ENCODE peak calls at places on chromosomes 13 and 19, in five cellular contexts. B is body of pancreas, M is HCT116, K is heart left ventricle, U is esophagus squamous epithelium. E is an unnamed sample.

GRCh38 chr13:49441846-49442245 is 2.0 kb downstream of the CAB39L start:
- DNase-seq in U (no peak), M (no peak), B (no peak), K (no peak), E (no peak)

GRCh38 chr19:6161271-6161850 is 25.9 kb downstream of the ACSBG2 start:
- DNase-seq in K (peak; percentile 48), M (peak; percentile 98), B (no peak), U (no peak), E (peak; percentile 66)

GRCh38 chr13:55244991-55245644 is 1895.6 kb upstream of the PRR20A start:
- DNase-seq in K (no peak), U (no peak), M (no peak), B (peak; percentile 12), E (peak; percentile 74)

GRCh38 chr19:32453736-32454135 is 48.2 kb downstream of the DPY19L3 start:
- DNase-seq in M (no peak), K (no peak), U (no peak), B (no peak), E (no peak)

GRCh38 chr19:56538761-56539263 is at the start of gene ZFP28:
- DNase-seq in U (peak; percentile 47), K (peak; percentile 92), M (no peak), B (no peak), E (no peak)

GRCh38 chr13:33260168-33261098 is 25.1 kb downstream of the STARD13 start:
- DNase-seq in B (peak; percentile 46), U (no peak), M (peak; percentile 8), K (peak; percentile 43), E (no peak)

GRCh38 chr19:29245221-29245620 is 32.3 kb upstream of the UQCRFS1 start:
- DNase-seq in K (no peak), M (no peak), B (no peak), U (no peak), E (no peak)

GRCh38 chr13:106187092-106187491 is 348.4 kb downstream of the EFNB2 start:
- DNase-seq in K (no peak), U (no peak), M (no peak), B (no peak), E (no peak)

GRCh38 chr13:27450921-27451461 is 627 bp upstream of the MTIF3 start:
- DNase-seq in K (peak; percentile 51), U (no peak), B (peak; percentile 51), M (peak; percentile 55), E (peak; percentile 45)

GRCh38 chr13:22316494-22317025 is 645.7 kb downstream of the FGF9 start:
- DNase-seq in B (no peak), M (no peak), U (no peak), K (no peak), E (peak; percentile 33)

GRCh38 chr13:20125129-20125782 is 35.6 kb downstream of the GJA3 start:
- DNase-seq in M (no peak), U (no peak), K (no peak), B (no peak), E (no peak)

GRCh38 chr19:34461375-34462100 is 20.0 kb upstream of the WTIP start:
- DNase-seq in M (no peak), B (no peak), U (no peak), K (no peak), E (no peak)

GRCh38 chr13:69243366-69243765 is 864.3 kb upstream of the ATXN8OS start:
- DNase-seq in K (no peak), U (no peak), B (no peak), M (no peak), E (no peak)

GRCh38 chr19:32675720-32676185 is at the start of gene RGS9BP:
- DNase-seq in B (peak; percentile 75), U (no peak), M (no peak), K (peak; percentile 93), E (peak; percentile 77)

GRCh38 chr13:41645313-41645712 is 188.0 kb downstream of the RGCC start:
- DNase-seq in U (no peak), K (no peak), M (no peak), B (peak; percentile 41), E (no peak)

GRCh38 chr13:23921451-23921888 is 24.2 kb upstream of the C1QTNF9B start:
- DNase-seq in B (no peak), K (no peak), U (no peak), M (peak; percentile 23), E (peak; percentile 57)

GRCh38 chr13:24013189-24013588 is 115.9 kb upstream of the C1QTNF9B start:
- DNase-seq in B (no peak), K (no peak), M (no peak), U (no peak), E (no peak)

GRCh38 chr13:25171517-25172302 is at the start of gene AMER2:
- DNase-seq in U (no peak), K (no peak), B (peak; percentile 75), M (no peak), E (no peak)

GRCh38 chr13:64551755-64552154 is 2678.4 kb downstream of the PCDH9 start:
- DNase-seq in B (no peak), U (no peak), M (no peak), K (no peak), E (no peak)

GRCh38 chr19:30449673-30450072 is 77.5 kb downstream of the ZNF536 start:
- DNase-seq in B (no peak), K (no peak), U (no peak), M (no peak), E (no peak)

GRCh38 chr13:38341149-38341692 is 8.4 kb upstream of the UFM1 start:
- DNase-seq in M (no peak), U (no peak), K (no peak), B (no peak), E (no peak)

GRCh38 chr13:85896516-85897450 is 97.6 kb upstream of the SLITRK6 start:
- DNase-seq in B (no peak), U (no peak), K (no peak), M (no peak), E (peak; percentile 28)

GRCh38 chr19:43625918-43626579 is 6.6 kb upstream of the ZNF428 start:
- DNase-seq in K (no peak), B (peak; percentile 17), M (no peak), U (no peak), E (peak; percentile 73)

GRCh38 chr19:6218497-6219146 is 61.2 kb downstream of the MLLT1 start:
- DNase-seq in M (peak; percentile 51), K (peak; percentile 92), U (peak; percentile 27), B (peak; percentile 91), E (peak; percentile 78)

GRCh38 chr19:17215125-17215971 is at the start of gene USE1:
- DNase-seq in U (peak; percentile 58), K (peak; percentile 95), M (peak; percentile 84), B (peak; percentile 93), E (peak; percentile 94)

GRCh38 chr19:36573948-36574726 is 1.0 kb upstream of the ZNF529 start:
- DNase-seq in B (peak; percentile 51), M (no peak), K (no peak), U (no peak), E (no peak)

DNA sequence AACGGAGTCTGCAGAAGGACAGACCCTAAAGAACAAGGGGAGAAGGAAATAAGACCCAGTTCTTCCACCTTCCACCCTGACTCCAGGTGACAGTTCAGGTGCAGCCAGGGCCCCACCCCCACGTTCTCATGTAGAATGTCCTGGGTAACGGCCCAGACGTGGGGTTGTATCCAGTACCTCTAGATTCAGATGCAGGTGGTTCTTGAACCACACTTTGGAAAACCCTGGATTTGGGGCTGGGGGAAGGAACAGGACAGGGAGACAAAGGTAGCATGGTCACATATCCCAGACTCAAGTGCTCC is 2.2 kb downstream of the DMPK start:
- DNase-seq in K (no peak), B (peak; percentile 61), U (no peak), M (no peak), E (no peak)
- H3K4me3 ChIP-seq in K (no peak overlapping the region), B (no peak overlapping the region), U (peak overlapping the region; percentile 55), M (peak overlapping the region; percentile 26), E (no peak overlapping the region)

GRCh38 chr19:45506246-45506990 is 861 bp upstream of the VASP start:
- DNase-seq in M (peak; percentile 87), B (peak; percentile 96), K (peak; percentile 95), U (peak; percentile 65), E (peak; percentile 89)
- TF ChIP-seq POLR2A in M (no peak), B (peak; percentile 85), K (peak; percentile 78), U (no peak), E (peak; percentile 30)

DNA sequence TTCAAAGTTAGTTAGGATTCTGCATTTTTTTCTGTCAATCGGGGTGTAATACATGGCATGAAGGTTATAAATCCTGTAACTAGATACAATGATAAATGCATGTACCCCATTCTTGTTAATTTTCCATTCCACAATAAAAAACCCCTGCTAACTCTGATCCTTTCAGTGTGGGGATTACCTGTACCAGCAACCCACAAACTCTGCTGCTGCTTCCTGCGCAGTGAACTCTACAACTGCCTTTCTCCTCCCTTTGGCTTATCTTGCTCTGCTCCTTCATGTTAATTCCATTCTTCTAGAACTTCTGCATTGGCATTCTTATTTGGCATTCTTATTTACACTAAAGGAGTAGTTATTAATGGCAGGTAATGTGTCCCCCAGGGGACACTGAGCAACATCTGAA is 273.1 kb downstream of the KLF12 start:
- DNase-seq in M (no peak), U (no peak), K (no peak), B (no peak), E (no peak)
- H3K4me3 ChIP-seq in M (no peak overlapping the region), U (no peak overlapping the region), K (no peak overlapping the region), B (no peak overlapping the region), E (no peak overlapping the region)

DNA sequence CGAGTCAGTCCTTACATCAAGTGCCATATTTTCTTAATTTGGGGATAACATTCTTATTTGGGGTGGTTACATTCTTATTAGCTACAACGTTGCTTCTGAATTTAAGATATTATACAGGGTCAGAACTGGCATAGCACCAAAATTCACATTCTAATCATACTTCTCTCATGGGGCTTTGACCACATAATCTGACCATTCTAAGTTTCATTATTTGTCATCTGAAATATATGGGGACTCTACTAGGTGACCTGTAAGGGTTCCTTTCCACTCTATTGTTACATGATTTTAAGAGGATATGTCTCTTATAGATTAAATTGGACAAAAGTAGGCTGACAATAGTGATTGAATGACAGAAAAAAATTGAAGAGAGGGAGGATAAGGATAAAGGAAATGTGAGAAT is 536.5 kb downstream of the KCTD12 start:
- DNase-seq in U (no peak), K (no peak), M (no peak), B (no peak), E (no peak)
- TF ChIP-seq POLR2A in U (no peak), K (no peak), M (no peak), B (no peak), E (no peak)

DNA sequence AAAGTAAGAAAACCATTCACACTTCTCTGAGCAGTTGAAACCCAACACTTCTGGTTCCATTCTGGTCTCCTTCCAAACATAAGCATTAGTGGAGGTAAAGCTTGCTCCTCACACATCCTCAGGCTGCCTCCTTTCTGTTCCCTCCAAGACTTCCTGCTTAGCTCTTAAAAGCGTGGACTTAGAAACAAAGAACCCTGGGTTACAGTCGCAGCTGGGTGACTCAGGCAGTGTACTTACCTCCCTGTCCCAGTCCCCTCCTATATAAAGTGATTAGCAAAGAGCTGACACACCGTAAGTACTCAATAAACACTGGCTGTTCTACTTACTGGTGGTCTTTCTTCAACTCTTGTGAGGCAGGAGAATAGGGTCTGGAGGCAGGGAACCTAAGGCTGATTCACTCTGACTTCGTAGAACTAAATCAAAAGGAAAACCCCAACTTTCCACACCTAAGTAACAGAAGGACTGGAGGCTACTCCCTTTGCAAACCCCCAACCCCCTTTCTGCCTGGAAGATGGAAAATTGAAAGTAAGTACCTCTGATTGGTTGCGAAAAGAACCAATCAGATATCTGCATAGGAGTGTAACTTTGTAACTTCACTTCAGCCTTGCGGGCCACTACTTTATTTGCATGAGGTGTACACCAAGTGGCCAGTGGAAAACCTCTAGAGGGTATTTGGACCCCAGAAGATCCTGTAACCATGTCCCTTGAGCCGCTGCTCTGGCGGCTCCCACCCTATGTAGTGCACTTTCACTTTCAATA is 165.4 kb downstream of the SUCLA2 start:
- DNase-seq in U (no peak), B (no peak), K (no peak), M (no peak), E (no peak)
- H3K4me3 ChIP-seq in U (no peak overlapping the region), B (no peak overlapping the region), K (no peak overlapping the region), M (no peak overlapping the region), E (no peak overlapping the region)